ENCODE peak calls at places on chromosomes 13 and 19, in six cellular contexts. G is esophagus squamous epithelium, D is uterus, U is stomach, A is RWPE1, K is mesendoderm. H is an unnamed sample.
A peak's percentile ranks its signal among the peaks of the same experiment; 100 is the strongest.

GRCh38 chr19:56840452-56841193 is at the start of the genes PEG3 and ZIM2:
- DNase-seq in U (no peak), G (no peak), A (no peak), K (peak; percentile 84), D (peak; percentile 88), H (peak; percentile 81)

GRCh38 chr19:3494051-3494450 is 6.4 kb downstream of the DOHH start:
- DNase-seq in D (no peak), K (peak; percentile 59), U (peak; percentile 62), A (peak; percentile 59), G (no peak), H (no peak)

GRCh38 chr19:5877427-5877826 is 7.1 kb upstream of the FUT5 start:
- DNase-seq in G (no peak), D (no peak), K (no peak), U (no peak), A (no peak), H (no peak)

GRCh38 chr19:41411682-41412265 is 14.2 kb downstream of the BCKDHA start:
- DNase-seq in G (no peak), D (no peak), K (no peak), U (no peak), A (no peak), H (no peak)

GRCh38 chr13:39765801-39766463 is 110.5 kb downstream of the COG6 start:
- DNase-seq in K (peak; percentile 48), U (peak; percentile 46), D (peak; percentile 51), A (peak; percentile 17), G (no peak), H (no peak)

GRCh38 chr19:55112246-55112780 is 5.1 kb downstream of the PPP1R12C start:
- DNase-seq in D (no peak), G (no peak), K (no peak), A (no peak), U (no peak), H (no peak)

GRCh38 chr13:113451951-113452421 is 1.3 kb downstream of the ADPRHL1 start:
- DNase-seq in G (no peak), D (no peak), K (no peak), U (no peak), A (no peak), H (peak; percentile 47)

GRCh38 chr19:2048959-2049740 is 1.9 kb downstream of the MKNK2 start:
- DNase-seq in U (no peak), K (no peak), G (no peak), A (no peak), D (no peak), H (no peak)

GRCh38 chr19:51971624-51972023 is 15.0 kb downstream of the ZNF350 start:
- DNase-seq in K (peak; percentile 66), G (no peak), D (no peak), A (no peak), U (no peak), H (no peak)

GRCh38 chr19:49512970-49513745 is 697 bp downstream of the FCGRT start:
- DNase-seq in A (no peak), G (no peak), U (peak; percentile 59), K (peak; percentile 56), D (peak; percentile 70), H (no peak)

GRCh38 chr19:10193666-10194499 is 870 bp downstream of the DNMT1 start:
- DNase-seq in A (peak; percentile 71), G (no peak), K (peak; percentile 32), U (no peak), D (no peak), H (no peak)

GRCh38 chr19:28170066-28170465 is 1042.9 kb downstream of the UQCRFS1 start:
- DNase-seq in D (no peak), A (no peak), K (no peak), U (no peak), G (no peak), H (no peak)

GRCh38 chr13:31722684-31723083 is 16.6 kb upstream of the RXFP2 start:
- DNase-seq in G (no peak), U (no peak), K (no peak), A (no peak), D (no peak), H (no peak)

GRCh38 chr19:3196933-3197205 is 11.1 kb downstream of the NCLN start:
- DNase-seq in G (no peak), A (no peak), U (no peak), D (no peak), K (no peak), H (no peak)

GRCh38 chr13:101535192-101535746 is 82.8 kb downstream of the ITGBL1 start:
- DNase-seq in U (no peak), A (no peak), D (no peak), K (no peak), G (no peak), H (no peak)

GRCh38 chr19:44643605-44644390 is at the start of gene PVR:
- DNase-seq in D (peak; percentile 56), G (no peak), K (peak; percentile 79), A (peak; percentile 89), U (peak; percentile 72), H (peak; percentile 18)

GRCh38 chr19:9362905-9363304 is at the start of gene ZNF177:
- DNase-seq in G (no peak), U (no peak), K (no peak), D (no peak), A (no peak), H (no peak)

GRCh38 chr13:89755729-89756492 is 1591.6 kb upstream of the MIR17HG start:
- DNase-seq in U (no peak), G (no peak), K (peak; percentile 11), A (no peak), D (no peak), H (no peak)

GRCh38 chr13:100825551-100825950 is 151.0 kb upstream of the TMTC4 start:
- DNase-seq in K (no peak), A (no peak), U (no peak), D (no peak), G (no peak), H (no peak)

GRCh38 chr13:41356788-41357187 is 45.7 kb downstream of the NAA16 start:
- DNase-seq in A (no peak), G (no peak), D (no peak), K (no peak), U (no peak), H (no peak)

GRCh38 chr19:14413765-14414171 is 5.4 kb downstream of the DDX39A start:
- DNase-seq in K (no peak), U (no peak), G (no peak), D (no peak), A (no peak), H (no peak)

GRCh38 chr19:795691-796581 is 1.3 kb upstream of the PTBP1 start:
- DNase-seq in G (no peak), U (no peak), A (no peak), K (no peak), D (no peak), H (no peak)

GRCh38 chr13:87712012-87712411 is 40.8 kb downstream of the SLITRK5 start:
- DNase-seq in U (no peak), G (no peak), A (no peak), K (no peak), D (no peak), H (no peak)

GRCh38 chr19:37654525-37654832 is 786 bp downstream of the ZFP30 start:
- DNase-seq in D (no peak), U (no peak), K (no peak), A (peak; percentile 34), G (no peak), H (no peak)
- H3K27ac ChIP-seq in D (peak overlapping the region; percentile 91), U (peak overlapping the region; percentile 95), K (peak overlapping the region; percentile 31), A (peak overlapping the region; percentile 95), G (peak overlapping the region; percentile 96), H (peak overlapping the region; percentile 92)

DNA sequence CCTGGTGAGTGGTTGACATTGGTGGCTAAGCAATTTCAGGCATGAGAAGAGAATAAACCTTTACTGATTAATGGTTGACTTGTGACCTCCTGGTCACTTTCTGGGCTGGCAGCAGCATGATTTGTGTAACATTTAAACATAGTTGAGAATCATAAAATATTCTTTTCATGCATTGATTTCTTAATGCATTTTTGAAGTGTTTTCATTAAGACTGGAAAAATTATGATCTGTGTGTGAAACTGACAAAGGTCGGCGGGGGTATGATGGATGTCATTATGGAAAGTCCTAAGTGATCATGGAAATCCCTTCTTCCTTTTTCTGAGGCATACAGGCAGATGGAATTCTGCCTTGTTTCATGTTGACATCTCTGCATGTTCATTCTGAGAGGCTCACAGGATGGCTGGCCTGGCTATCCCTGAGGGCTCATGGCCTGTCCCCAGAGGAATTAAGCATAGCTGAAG is 98.7 kb upstream of the RNF113B start:
- DNase-seq in G (no peak), K (no peak), U (no peak), A (no peak), D (no peak), H (no peak)
- H3K27ac ChIP-seq in G (no peak overlapping the region), K (no peak overlapping the region), U (no peak overlapping the region), A (no peak overlapping the region), D (no peak overlapping the region), H (no peak overlapping the region)

GRCh38 chr13:99605417-99606321 is 104.4 kb downstream of the TM9SF2 start:
- DNase-seq in A (peak; percentile 30), G (no peak), K (peak; percentile 73), U (peak; percentile 50), D (peak; percentile 30), H (peak; percentile 73)
- H3K27ac ChIP-seq in A (peak overlapping the region; percentile 80), G (peak overlapping the region; percentile 84), K (no peak overlapping the region), U (peak overlapping the region; percentile 91), D (peak overlapping the region; percentile 67), H (peak overlapping the region; percentile 88)

GRCh38 chr19:17202713-17203112 is 12.4 kb upstream of the USE1 start:
- DNase-seq in U (no peak), K (no peak), A (no peak), D (no peak), G (no peak), H (no peak)
- H3K27ac ChIP-seq in U (no peak overlapping the region), K (no peak overlapping the region), A (no peak overlapping the region), D (no peak overlapping the region), G (no peak overlapping the region), H (no peak overlapping the region)

H was measured in ascending aorta.